ENCODE peak calls at places on chromosomes 13 and 19, in four cellular contexts. T, B, A and G are unnamed samples. For H3K4me1, the result is how much of the 10 kb centered on the place peaks cover.

GRCh38 chr19:33390120-33390907 is 16.8 kb downstream of the CEBPG start:
- DNase-seq in T (no peak), A (no peak), B (peak), G (no peak)

GRCh38 chr19:18866800-18867123 is 29.2 kb downstream of the CERS1 start:
- DNase-seq in B (no peak), T (no peak), A (no peak), G (no peak)

GRCh38 chr13:23790591-23791170 is 98.5 kb downstream of the MIPEP start:
- DNase-seq in A (no peak), B (peak), T (no peak), G (no peak)

GRCh38 chr13:48828962-48829405 is 146.7 kb upstream of the FNDC3A start:
- DNase-seq in T (peak), A (peak), B (peak), G (no peak)

GRCh38 chr13:31274345-31274870 is 74.6 kb downstream of the B3GLCT start:
- DNase-seq in B (peak), A (no peak), T (no peak), G (no peak)

GRCh38 chr13:92767468-92767867 is 459.1 kb upstream of the GPC6 start:
- DNase-seq in A (no peak), B (no peak), T (no peak), G (no peak)

GRCh38 chr13:44416297-44416696 is 42.7 kb downstream of the SERP2 start:
- DNase-seq in T (no peak), A (no peak), B (no peak), G (no peak)

GRCh38 chr13:46168341-46168740 is 13.6 kb downstream of the LCP1 start:
- DNase-seq in A (no peak), T (no peak), B (no peak), G (no peak)

GRCh38 chr13:101098873-101099272 is 317.4 kb downstream of the NALCN start:
- DNase-seq in T (no peak), A (no peak), B (no peak), G (no peak)

GRCh38 chr19:58569943-58570670 is 3.0 kb downstream of the MZF1 start:
- DNase-seq in A (no peak), B (no peak), T (no peak), G (peak)

GRCh38 chr13:73326215-73326558 is 267.4 kb downstream of the KLF5 start:
- DNase-seq in B (no peak), T (no peak), A (no peak), G (no peak)

GRCh38 chr19:17049711-17050280 is 23.2 kb upstream of the CPAMD8 start:
- DNase-seq in T (no peak), A (peak), B (peak), G (no peak)

GRCh38 chr19:38812004-38812840 is 523 bp downstream of the LGALS4 start:
- DNase-seq in T (no peak), B (no peak), A (no peak), G (no peak)

GRCh38 chr13:42466123-42466522 is 107.8 kb upstream of the TNFSF11 start:
- DNase-seq in T (no peak), B (no peak), A (no peak), G (no peak)

GRCh38 chr19:15453091-15453498 is 3.3 kb upstream of the WIZ start:
- DNase-seq in T (peak), B (no peak), A (no peak), G (no peak)

GRCh38 chr13:64756621-64757020 is 2473.5 kb downstream of the PCDH9 start:
- DNase-seq in A (no peak), T (no peak), B (peak), G (no peak)

GRCh38 chr13:94236876-94237275 is 242.6 kb downstream of the DCT start:
- DNase-seq in A (no peak), T (no peak), B (no peak), G (no peak)

GRCh38 chr13:75687145-75687763 is 51.1 kb downstream of the LMO7 start:
- DNase-seq in T (peak), A (peak), B (peak), G (no peak)

GRCh38 chr19:44303976-44304568 is 753 bp downstream of the ZNF235 start:
- DNase-seq in B (peak), T (peak), A (peak), G (no peak)

GRCh38 chr13:95833713-95834112 is 156.8 kb downstream of the DNAJC3 start:
- DNase-seq in T (no peak), A (peak), B (peak), G (no peak)

GRCh38 chr19:3316132-3316648 is 50.2 kb upstream of the NFIC start:
- DNase-seq in A (no peak), B (no peak), T (no peak), G (no peak)

GRCh38 chr13:40336228-40337221 is 329.9 kb downstream of the FOXO1 start:
- DNase-seq in T (no peak), B (no peak), A (no peak), G (no peak)

GRCh38 chr13:111549464-111549863 is 229.0 kb downstream of the TEX29 start:
- DNase-seq in A (no peak), B (no peak), T (no peak), G (no peak)

GRCh38 chr19:41364546-41365391 is 820 bp upstream of the B9D2 start:
- DNase-seq in B (no peak), A (no peak), T (no peak), G (no peak)

GRCh38 chr13:103188688-103189326 is 122.6 kb upstream of the SLC10A2 start:
- DNase-seq in T (peak), A (peak), B (peak), G (no peak)

DNA sequence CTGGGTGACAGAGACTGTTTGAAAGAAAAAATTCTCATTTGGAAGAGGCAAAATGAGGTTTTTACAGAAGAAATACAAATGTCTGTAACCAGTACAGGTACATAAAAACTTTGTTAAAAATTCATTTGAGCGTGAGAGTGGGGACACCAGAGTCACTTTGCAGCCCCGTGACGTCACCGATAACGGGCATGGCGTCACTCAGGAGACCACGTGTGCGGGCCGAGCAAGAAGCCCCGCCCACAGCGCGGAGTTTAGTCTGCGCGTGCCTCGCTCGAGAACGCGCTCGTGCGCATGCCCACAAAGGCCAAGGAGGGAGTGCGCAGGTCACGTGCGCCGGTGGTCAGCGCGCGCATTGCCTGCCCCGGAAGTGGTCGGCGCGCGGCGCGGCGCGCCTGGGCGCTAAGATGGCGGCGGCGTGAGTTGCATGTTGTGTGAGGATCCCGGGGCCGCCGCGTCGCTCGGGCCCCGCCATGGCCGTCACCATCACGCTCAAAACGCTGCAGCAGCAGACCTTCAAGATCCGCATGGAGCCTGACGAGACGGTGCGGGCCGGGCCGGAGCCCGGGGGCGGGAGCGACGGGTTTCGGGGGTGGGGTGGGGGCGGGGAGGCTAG is at the start of gene RAD23A:
- DNase-seq in T (peak), B (peak), A (peak), G (peak)
- H3K4me1 ChIP-seq in T (under half), B (under half), A (under half), G (half or more)

GRCh38 chr19:55441319-55441691 is 1.8 kb downstream of the SHISA7 start:
- DNase-seq in B (no peak), T (peak), A (no peak), G (no peak)
- TF ChIP-seq EZH2 in B (no peak), T (no peak), A (no peak), G (no peak)

DNA sequence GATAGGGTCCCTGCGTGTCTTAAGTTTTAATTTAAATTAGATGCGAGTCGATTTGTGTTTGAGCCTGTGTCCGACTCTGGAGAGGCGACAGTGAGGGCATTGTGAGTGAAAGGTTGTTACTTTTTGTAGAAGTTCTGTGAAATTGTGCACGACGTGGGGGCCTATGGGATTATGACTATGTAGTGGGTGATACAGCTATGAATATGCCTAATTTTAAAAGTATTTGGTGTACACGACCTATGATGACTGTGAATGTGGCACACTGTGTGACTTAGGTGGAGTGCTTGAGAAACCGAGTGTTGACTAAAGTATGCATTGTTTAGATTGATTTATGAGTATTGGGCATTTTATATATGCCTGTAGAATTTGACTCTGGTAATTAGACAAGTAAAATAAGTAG is 646 bp downstream of the ZNF567 start:
- DNase-seq in B (no peak), T (no peak), A (no peak), G (no peak)
- H3K4me1 ChIP-seq in B (under half), T (under half), A (under half), G (under half)

GRCh38 chr13:37868691-37869505 is 674 bp downstream of the TRPC4 start:
- DNase-seq in T (peak), A (no peak), B (peak), G (no peak)

GRCh38 chr13:37869506-37869755 is 141 bp downstream of the TRPC4 start:
- DNase-seq in A (no peak), T (peak), B (no peak), G (no peak)

GRCh38 chr13:37870895-37871550 is 1.5 kb upstream of the TRPC4 start:
- DNase-seq in A (peak), B (peak), T (peak), G (no peak)

GRCh38 chr13:37870489-37870845 is 895 bp upstream of the TRPC4 start:
- DNase-seq in T (no peak), B (no peak), A (no peak), G (no peak)

DNA sequence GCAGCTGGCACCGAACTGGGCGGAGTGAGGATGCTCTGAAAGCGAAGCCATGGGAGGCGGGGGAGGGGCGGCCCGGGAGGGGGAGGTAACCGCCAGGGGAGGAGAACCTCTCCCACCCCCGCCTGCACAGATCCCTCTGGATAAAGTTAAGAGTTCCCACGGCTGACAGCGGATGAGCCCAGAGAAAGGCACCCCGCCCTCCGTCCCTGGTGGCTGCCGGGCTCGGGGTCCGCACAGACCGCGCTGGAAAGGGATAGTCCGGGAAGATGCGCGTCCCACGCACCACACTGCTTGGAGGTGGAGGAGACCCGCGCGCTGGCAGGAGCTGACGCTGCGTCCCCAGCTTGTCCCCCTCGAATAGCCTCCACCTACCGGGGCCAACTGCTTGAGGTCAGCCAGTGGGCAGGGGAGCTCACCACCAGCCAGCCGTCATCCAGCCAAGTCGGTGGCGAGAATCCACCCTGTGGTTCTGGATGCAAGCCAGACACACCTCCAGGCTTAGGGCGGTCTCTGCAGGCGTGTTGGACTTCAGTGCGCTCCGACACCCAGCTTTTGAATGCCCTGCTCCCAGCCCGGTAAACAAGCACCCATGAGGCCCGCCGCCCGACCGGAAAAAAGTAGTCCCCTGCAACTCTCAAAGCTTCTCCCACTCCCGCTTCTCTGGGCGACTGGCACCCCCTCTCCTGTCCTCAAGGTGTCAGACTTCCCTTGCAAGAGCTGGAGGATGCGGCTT is at the start of gene TRPC4:
- DNase-seq in B (peak), T (peak), A (peak), G (no peak)
- TF ChIP-seq EZH2 in B (no peak), T (no peak), A (no peak), G (no peak)

DNA sequence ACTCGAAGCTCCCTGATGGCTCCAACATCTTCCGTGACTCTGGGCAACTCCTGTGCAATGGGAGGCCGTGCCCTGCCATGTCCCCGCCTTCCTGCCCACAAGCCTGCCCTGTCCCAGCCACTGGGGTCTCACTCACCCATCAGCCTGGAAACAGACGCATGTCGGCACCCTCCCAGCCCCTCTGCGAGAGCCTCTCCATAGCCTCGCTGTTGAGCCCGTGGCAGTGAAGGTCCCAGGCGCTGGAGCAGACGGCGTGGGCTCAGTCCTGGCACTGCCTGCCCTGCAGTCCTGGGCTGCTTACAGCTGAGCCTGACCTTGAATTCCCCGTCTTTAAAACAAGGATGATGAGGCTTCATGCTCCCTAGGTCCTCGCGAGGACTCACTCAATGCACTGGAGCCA is 37.0 kb downstream of the MCF2L start:
- DNase-seq in B (no peak), T (no peak), A (no peak), G (no peak)
- H3K4me1 ChIP-seq in B (under half), T (under half), A (under half), G (under half)

GRCh38 chr19:47544476-47544875 is 28.5 kb downstream of the ZNF541 start:
- DNase-seq in B (no peak), T (no peak), A (no peak), G (no peak)
- TF ChIP-seq EZH2 in B (no peak), T (no peak), A (no peak), G (no peak)

GRCh38 chr13:99553033-99553432 is 51.8 kb downstream of the TM9SF2 start:
- DNase-seq in B (no peak), A (no peak), T (no peak), G (no peak)

GRCh38 chr13:99546878-99547277 is 45.6 kb downstream of the TM9SF2 start:
- DNase-seq in B (no peak), T (no peak), A (no peak), G (no peak)

GRCh38 chr13:99542788-99543406 is 41.6 kb downstream of the TM9SF2 start:
- DNase-seq in B (no peak), A (no peak), T (no peak), G (no peak)

GRCh38 chr13:99545979-99546378 is 44.7 kb downstream of the TM9SF2 start:
- DNase-seq in B (no peak), A (no peak), T (no peak), G (no peak)

GRCh38 chr13:99548448-99548847 is 47.2 kb downstream of the TM9SF2 start:
- DNase-seq in A (no peak), T (no peak), B (no peak), G (no peak)
- H3K4me1 ChIP-seq in A (under half), T (under half), B (under half), G (under half)

GRCh38 chr13:99997702-99998219 is 16.2 kb downstream of the ZIC2 start:
- DNase-seq in B (no peak), T (no peak), A (no peak), G (no peak)
- TF ChIP-seq EZH2 in B (no peak), T (no peak), A (no peak), G (no peak)

GRCh38 chr13:57264965-57265364 is 98.0 kb downstream of the PRR20E start:
- DNase-seq in T (no peak), A (no peak), B (no peak), G (no peak)
- H3K4me1 ChIP-seq in T (under half), A (under half), B (under half), G (under half)